ENCODE peak calls at places on chromosomes 13 and 19, in four cellular contexts. One of them, this sample, is unnamed.

GRCh38 chr13:35164324-35164932 is 222.4 kb downstream of the NBEA start:
- DNase-seq in heart left ventricle: no peak
- DNase-seq in spleen: no peak
- DNase-seq in breast epithelium: no peak
- DNase-seq in this sample: no peak

GRCh38 chr13:77300176-77301141 is 26.4 kb downstream of the MYCBP2 start:
- DNase-seq in heart left ventricle: no peak
- DNase-seq in spleen: no peak
- DNase-seq in breast epithelium: no peak
- DNase-seq in this sample: no peak

GRCh38 chr19:54434862-54435174 is 14.2 kb upstream of the LENG8 start:
- DNase-seq in heart left ventricle: no peak
- DNase-seq in spleen: no peak
- DNase-seq in breast epithelium: no peak
- DNase-seq in this sample: no peak

GRCh38 chr13:67515895-67516294 is 285.8 kb upstream of the PCDH9 start:
- DNase-seq in heart left ventricle: no peak
- DNase-seq in spleen: no peak
- DNase-seq in breast epithelium: no peak
- DNase-seq in this sample: no peak

GRCh38 chr13:23159205-23159586 is 21.6 kb upstream of the SGCG start:
- DNase-seq in heart left ventricle: no peak
- DNase-seq in spleen: no peak
- DNase-seq in breast epithelium: no peak
- DNase-seq in this sample: no peak

GRCh38 chr19:926595-927043 is 784 bp downstream of the ARID3A start:
- DNase-seq in heart left ventricle: peak; percentile 80
- DNase-seq in spleen: peak; percentile 92
- DNase-seq in breast epithelium: peak; percentile 55
- DNase-seq in this sample: peak; percentile 85

GRCh38 chr19:2097330-2098327 is 914 bp downstream of the IZUMO4 start:
- DNase-seq in heart left ventricle: no peak
- DNase-seq in spleen: peak; percentile 89
- DNase-seq in breast epithelium: no peak
- DNase-seq in this sample: no peak

GRCh38 chr19:45499196-45500180 is 1.2 kb downstream of the PPM1N start:
- DNase-seq in heart left ventricle: no peak
- DNase-seq in spleen: peak; percentile 90
- DNase-seq in breast epithelium: no peak
- DNase-seq in this sample: peak; percentile 72

GRCh38 chr19:13241321-13242104 is 91.3 kb downstream of the IER2 start:
- DNase-seq in heart left ventricle: no peak
- DNase-seq in spleen: no peak
- DNase-seq in breast epithelium: no peak
- DNase-seq in this sample: no peak

GRCh38 chr13:93116809-93117208 is 109.8 kb upstream of the GPC6 start:
- DNase-seq in heart left ventricle: no peak
- DNase-seq in spleen: no peak
- DNase-seq in breast epithelium: no peak
- DNase-seq in this sample: no peak

GRCh38 chr19:275000-275399 is 16.2 kb downstream of the PLPP2 start:
- DNase-seq in heart left ventricle: no peak
- DNase-seq in spleen: no peak
- DNase-seq in breast epithelium: no peak
- DNase-seq in this sample: no peak

GRCh38 chr13:49652691-49653305 is 24.5 kb downstream of the ARL11 start:
- DNase-seq in heart left ventricle: no peak
- DNase-seq in spleen: no peak
- DNase-seq in breast epithelium: no peak
- DNase-seq in this sample: no peak

GRCh38 chr13:35514166-35514565 is 37.7 kb upstream of the MAB21L1 start:
- DNase-seq in heart left ventricle: no peak
- DNase-seq in spleen: no peak
- DNase-seq in breast epithelium: no peak
- DNase-seq in this sample: no peak

GRCh38 chr19:54916822-54917221 is 10.9 kb downstream of the NCR1 start:
- DNase-seq in heart left ventricle: no peak
- DNase-seq in spleen: peak; percentile 62
- DNase-seq in breast epithelium: no peak
- DNase-seq in this sample: no peak

GRCh38 chr19:33673258-33673875 is 51.6 kb downstream of the CHST8 start:
- DNase-seq in heart left ventricle: peak; percentile 25
- DNase-seq in spleen: peak; percentile 33
- DNase-seq in breast epithelium: no peak
- DNase-seq in this sample: peak; percentile 40

GRCh38 chr13:109130093-109130835 is 500.9 kb downstream of the MYO16 start:
- DNase-seq in heart left ventricle: no peak
- DNase-seq in spleen: no peak
- DNase-seq in breast epithelium: no peak
- DNase-seq in this sample: no peak

GRCh38 chr13:75705395-75705794 is 69.3 kb downstream of the LMO7 start:
- DNase-seq in heart left ventricle: no peak
- DNase-seq in spleen: no peak
- DNase-seq in breast epithelium: no peak
- DNase-seq in this sample: no peak

GRCh38 chr13:71240906-71241305 is 626.1 kb downstream of the DACH1 start:
- DNase-seq in heart left ventricle: no peak
- DNase-seq in spleen: no peak
- DNase-seq in breast epithelium: no peak
- DNase-seq in this sample: no peak

GRCh38 chr13:52096748-52097147 is 32.1 kb downstream of the NEK5 start:
- DNase-seq in heart left ventricle: no peak
- DNase-seq in spleen: no peak
- DNase-seq in breast epithelium: no peak
- DNase-seq in this sample: no peak

GRCh38 chr19:10293637-10294367 is 4.0 kb downstream of the ICAM5 start:
- DNase-seq in heart left ventricle: no peak
- DNase-seq in spleen: no peak
- DNase-seq in breast epithelium: no peak
- DNase-seq in this sample: no peak

GRCh38 chr19:10294368-10294697 is 4.6 kb downstream of the ICAM5 start:
- DNase-seq in heart left ventricle: no peak
- DNase-seq in spleen: no peak
- DNase-seq in breast epithelium: no peak
- DNase-seq in this sample: no peak

GRCh38 chr19:10292789-10293636 is 3.3 kb downstream of the ICAM5 start:
- DNase-seq in heart left ventricle: no peak
- DNase-seq in spleen: no peak
- DNase-seq in breast epithelium: no peak
- DNase-seq in this sample: no peak

GRCh38 chr19:10295847-10296591 is 6.3 kb downstream of the ICAM5 start:
- DNase-seq in heart left ventricle: no peak
- DNase-seq in spleen: no peak
- DNase-seq in breast epithelium: no peak
- DNase-seq in this sample: no peak

DNA sequence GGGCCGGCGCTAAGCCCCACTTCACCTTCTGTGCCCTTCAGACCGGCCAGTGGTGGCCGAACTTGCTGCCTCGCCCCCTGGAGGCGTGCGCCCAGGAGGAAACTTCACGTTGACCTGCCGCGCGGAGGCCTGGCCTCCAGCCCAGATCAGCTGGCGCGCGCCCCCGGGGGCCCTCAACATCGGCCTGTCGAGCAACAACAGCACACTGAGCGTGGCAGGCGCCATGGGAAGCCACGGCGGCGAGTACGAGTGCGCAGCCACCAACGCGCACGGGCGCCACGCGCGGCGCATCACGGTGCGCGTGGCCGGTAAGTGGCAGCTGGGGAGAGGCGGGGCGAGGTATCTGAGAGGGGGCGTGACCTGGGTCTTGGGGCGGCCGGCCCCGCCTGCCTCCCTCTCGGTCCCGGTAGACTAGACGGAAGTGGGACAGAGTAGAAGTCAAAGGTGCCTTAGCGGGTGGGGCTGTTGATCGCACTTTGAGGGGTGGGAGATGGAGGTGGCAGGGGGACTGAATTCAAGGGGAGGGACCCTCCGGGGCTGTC is 5.6 kb downstream of the ICAM5 start:
- DNase-seq in heart left ventricle: peak; percentile 68
- DNase-seq in spleen: peak; percentile 92
- DNase-seq in breast epithelium: no peak
- DNase-seq in this sample: peak; percentile 89
- H3K4me3 ChIP-seq in heart left ventricle: no peak overlapping the region
- H3K4me3 ChIP-seq in spleen: peak overlapping the region; percentile 33
- H3K4me3 ChIP-seq in breast epithelium: no peak overlapping the region
- H3K4me3 ChIP-seq in this sample: peak overlapping the region; percentile 37

DNA sequence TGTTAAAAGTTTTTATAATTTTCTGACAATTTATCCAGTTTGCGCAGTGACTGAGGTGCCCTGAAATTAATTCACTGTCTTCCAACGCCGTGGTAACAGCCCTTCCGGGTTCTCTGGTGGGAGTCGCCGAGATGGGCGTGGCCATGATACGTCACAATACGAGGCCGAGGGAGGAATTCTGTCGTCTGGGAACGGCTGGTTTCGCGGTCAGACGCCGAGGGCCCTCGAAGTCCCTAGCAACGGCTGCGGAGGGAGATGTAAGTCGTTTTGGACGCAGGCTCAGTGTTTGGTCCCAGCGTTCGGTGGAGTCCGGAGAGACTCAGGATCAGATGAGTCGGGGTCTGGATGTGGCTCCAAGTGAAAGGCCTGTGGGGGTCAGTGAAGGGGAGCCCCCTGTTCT is 21.7 kb downstream of the ZNF613 start:
- DNase-seq in heart left ventricle: peak; percentile 60
- DNase-seq in spleen: no peak
- DNase-seq in breast epithelium: no peak
- DNase-seq in this sample: no peak
- H3K9me3 ChIP-seq in heart left ventricle: peaks cover 80% of the 10 kb centered on the region
- H3K9me3 ChIP-seq in spleen: peaks cover 97% of the 10 kb centered on the region
- H3K9me3 ChIP-seq in breast epithelium: peaks cover 89% of the 10 kb centered on the region
- H3K9me3 ChIP-seq in this sample: peaks cover 63% of the 10 kb centered on the region

DNA sequence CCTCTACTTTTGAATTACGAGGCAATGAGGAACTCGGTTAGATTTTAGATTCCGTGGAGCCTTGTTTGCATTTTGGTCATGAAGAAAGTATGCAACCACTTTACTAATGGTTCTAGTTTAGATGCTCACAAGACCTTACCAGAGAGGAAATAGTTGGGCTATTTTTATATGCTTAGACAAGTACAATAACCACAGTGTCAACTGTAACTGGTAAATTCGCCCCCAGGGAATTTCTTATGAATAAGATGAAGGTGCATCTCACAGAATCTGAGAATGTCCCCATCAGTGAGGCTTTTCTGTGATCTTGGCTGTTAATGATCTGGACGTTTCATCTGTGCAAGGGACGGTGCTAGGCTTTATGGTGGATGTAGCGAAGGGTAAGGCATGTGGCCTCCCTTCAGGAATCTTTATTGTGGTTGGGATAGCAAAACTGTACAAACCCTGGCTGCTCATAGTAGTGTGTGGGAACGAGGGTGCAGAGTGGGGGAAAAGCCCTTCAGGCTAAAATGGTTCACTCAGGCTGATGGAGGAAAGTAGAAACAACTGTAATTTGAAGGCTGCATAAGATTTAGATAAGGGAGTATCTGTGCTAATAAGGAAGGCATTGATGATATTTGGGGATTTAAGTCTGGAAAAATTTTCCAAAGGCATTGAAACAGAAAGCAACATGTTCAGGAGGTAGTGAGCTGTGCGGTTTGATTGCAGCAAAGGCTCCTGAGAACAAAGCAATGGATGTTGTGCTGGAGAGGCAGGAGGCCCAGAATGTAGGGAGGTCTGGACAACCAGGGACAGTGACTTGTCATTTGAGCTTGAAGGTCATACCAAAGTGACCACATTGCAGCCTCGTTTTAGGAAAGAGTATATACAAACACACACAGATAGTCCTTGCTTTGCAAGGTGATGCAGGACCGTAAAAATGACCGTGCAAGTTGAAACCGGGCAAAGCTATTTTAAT is 28.4 kb downstream of the UBAC2 start:
- DNase-seq in heart left ventricle: no peak
- DNase-seq in spleen: no peak
- DNase-seq in breast epithelium: no peak
- DNase-seq in this sample: no peak
- H3K4me3 ChIP-seq in heart left ventricle: no peak overlapping the region
- H3K4me3 ChIP-seq in spleen: peak overlapping the region; percentile 13
- H3K4me3 ChIP-seq in breast epithelium: no peak overlapping the region
- H3K4me3 ChIP-seq in this sample: no peak overlapping the region

DNA sequence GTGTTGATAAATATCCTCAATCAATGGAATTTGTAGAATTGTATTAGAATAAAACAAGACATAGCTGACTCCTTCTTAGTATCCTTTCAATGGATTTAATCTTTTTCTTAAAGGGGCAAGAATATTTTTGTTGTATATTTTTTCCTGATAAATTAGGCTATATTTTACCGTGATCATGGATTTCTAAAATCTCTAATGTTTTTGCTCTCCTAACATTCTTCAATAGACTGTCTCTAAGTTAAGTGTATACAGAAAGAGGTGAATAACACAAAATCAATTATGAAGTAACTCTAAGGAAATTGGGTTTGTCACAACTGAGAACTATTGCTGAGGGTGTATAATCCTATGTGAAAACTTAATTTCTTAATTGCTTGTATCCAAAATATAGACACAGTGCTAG is at the start of gene OR7E24:
- DNase-seq in heart left ventricle: no peak
- DNase-seq in spleen: no peak
- DNase-seq in breast epithelium: no peak
- DNase-seq in this sample: no peak
- H3K9me3 ChIP-seq in heart left ventricle: no peaks in the 10 kb centered on the region
- H3K9me3 ChIP-seq in spleen: no peaks in the 10 kb centered on the region
- H3K9me3 ChIP-seq in breast epithelium: no peaks in the 10 kb centered on the region
- H3K9me3 ChIP-seq in this sample: no peaks in the 10 kb centered on the region

This sample was measured in upper lobe of right lung.